ENCODE peak calls at places on chromosomes 12 and 14, in nine cellular contexts. One of them, this sample, is unnamed. For H3K4me1, the result is how much of the 10 kb centered on the place peaks cover.

GRCh38 chr14:80304125-80304766 is 92.9 kb upstream of the DIO2 start:
- DNase-seq in cardiac muscle cell: no peak
- DNase-seq in left lung: no peak
- DNase-seq in tibial artery: no peak
- DNase-seq in tibial nerve: peak
- DNase-seq in psoas muscle: no peak
- DNase-seq in CD8-positive, alpha-beta T cell: no peak
- DNase-seq in stomach: no peak
- DNase-seq in heart left ventricle: no peak
- DNase-seq in this sample: no peak

GRCh38 chr12:42094277-42094676 is 50.4 kb downstream of the GXYLT1 start:
- DNase-seq in cardiac muscle cell: no peak
- DNase-seq in left lung: no peak
- DNase-seq in tibial artery: no peak
- DNase-seq in tibial nerve: no peak
- DNase-seq in psoas muscle: no peak
- DNase-seq in CD8-positive, alpha-beta T cell: no peak
- DNase-seq in stomach: no peak
- DNase-seq in heart left ventricle: no peak
- DNase-seq in this sample: no peak

GRCh38 chr14:102655154-102655553 is 62.7 kb downstream of the RCOR1 start:
- DNase-seq in cardiac muscle cell: no peak
- DNase-seq in left lung: no peak
- DNase-seq in tibial artery: no peak
- DNase-seq in tibial nerve: no peak
- DNase-seq in psoas muscle: no peak
- DNase-seq in CD8-positive, alpha-beta T cell: no peak
- DNase-seq in stomach: no peak
- DNase-seq in heart left ventricle: no peak
- DNase-seq in this sample: no peak

GRCh38 chr12:48356041-48356768 is 5.5 kb upstream of the ZNF641 start:
- DNase-seq in cardiac muscle cell: no peak
- DNase-seq in left lung: no peak
- DNase-seq in tibial artery: no peak
- DNase-seq in tibial nerve: no peak
- DNase-seq in psoas muscle: no peak
- DNase-seq in CD8-positive, alpha-beta T cell: no peak
- DNase-seq in stomach: no peak
- DNase-seq in heart left ventricle: no peak
- DNase-seq in this sample: no peak

GRCh38 chr14:80584638-80585505 is 356.7 kb downstream of the CEP128 start:
- DNase-seq in cardiac muscle cell: peak
- DNase-seq in left lung: no peak
- DNase-seq in tibial artery: no peak
- DNase-seq in tibial nerve: no peak
- DNase-seq in psoas muscle: no peak
- DNase-seq in CD8-positive, alpha-beta T cell: no peak
- DNase-seq in stomach: no peak
- DNase-seq in heart left ventricle: no peak
- DNase-seq in this sample: no peak

GRCh38 chr14:75188520-75189267 is 12.3 kb upstream of the TMED10 start:
- DNase-seq in cardiac muscle cell: no peak
- DNase-seq in left lung: peak
- DNase-seq in tibial artery: peak
- DNase-seq in tibial nerve: peak
- DNase-seq in psoas muscle: no peak
- DNase-seq in CD8-positive, alpha-beta T cell: no peak
- DNase-seq in stomach: no peak
- DNase-seq in heart left ventricle: no peak
- DNase-seq in this sample: no peak

GRCh38 chr12:70367268-70368141 is 1.4 kb downstream of the KCNMB4 start:
- DNase-seq in cardiac muscle cell: peak
- DNase-seq in left lung: no peak
- DNase-seq in tibial artery: no peak
- DNase-seq in tibial nerve: no peak
- DNase-seq in psoas muscle: no peak
- DNase-seq in CD8-positive, alpha-beta T cell: no peak
- DNase-seq in stomach: no peak
- DNase-seq in heart left ventricle: no peak
- DNase-seq in this sample: no peak

GRCh38 chr12:126950266-126950665 is 1316.7 kb upstream of the TMEM132C start:
- DNase-seq in cardiac muscle cell: no peak
- DNase-seq in left lung: no peak
- DNase-seq in tibial artery: no peak
- DNase-seq in tibial nerve: no peak
- DNase-seq in psoas muscle: no peak
- DNase-seq in CD8-positive, alpha-beta T cell: no peak
- DNase-seq in stomach: no peak
- DNase-seq in heart left ventricle: no peak
- DNase-seq in this sample: no peak

GRCh38 chr14:77641207-77641533 is 24.7 kb upstream of the SPTLC2 start:
- DNase-seq in cardiac muscle cell: no peak
- DNase-seq in left lung: no peak
- DNase-seq in tibial artery: no peak
- DNase-seq in tibial nerve: no peak
- DNase-seq in psoas muscle: no peak
- DNase-seq in CD8-positive, alpha-beta T cell: no peak
- DNase-seq in stomach: no peak
- DNase-seq in heart left ventricle: no peak
- DNase-seq in this sample: no peak

GRCh38 chr12:116370886-116371580 is 93.5 kb upstream of the MED13L start:
- DNase-seq in cardiac muscle cell: no peak
- DNase-seq in left lung: no peak
- DNase-seq in tibial artery: no peak
- DNase-seq in tibial nerve: no peak
- DNase-seq in psoas muscle: no peak
- DNase-seq in CD8-positive, alpha-beta T cell: no peak
- DNase-seq in stomach: no peak
- DNase-seq in heart left ventricle: no peak
- DNase-seq in this sample: peak

DNA sequence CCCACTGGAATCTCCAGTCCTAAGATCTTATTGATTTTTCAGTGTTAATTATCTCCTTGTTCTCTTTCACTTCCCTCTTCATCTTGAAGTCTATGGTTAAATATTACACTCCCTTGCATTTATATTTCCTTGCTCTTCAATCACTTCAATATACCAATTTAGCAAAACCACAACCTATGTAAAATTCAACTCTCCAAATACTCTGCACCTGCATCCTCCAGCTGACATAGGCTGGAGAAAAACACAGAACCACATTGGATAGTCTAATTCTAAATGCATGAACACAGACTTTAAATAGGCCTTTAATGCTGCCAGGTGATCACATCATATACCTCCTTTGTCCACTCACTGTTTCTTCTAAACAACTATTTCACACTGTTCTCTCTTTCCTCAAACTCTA is 253.8 kb upstream of the GARIN6 start:
- DNase-seq in cardiac muscle cell: no peak
- DNase-seq in left lung: no peak
- DNase-seq in tibial artery: no peak
- DNase-seq in tibial nerve: no peak
- DNase-seq in psoas muscle: no peak
- DNase-seq in CD8-positive, alpha-beta T cell: no peak
- DNase-seq in stomach: no peak
- DNase-seq in heart left ventricle: no peak
- DNase-seq in this sample: no peak
- H3K4me1 ChIP-seq in cardiac muscle cell: under half
- H3K4me1 ChIP-seq in left lung: under half
- H3K4me1 ChIP-seq in tibial artery: under half
- H3K4me1 ChIP-seq in tibial nerve: under half
- H3K4me1 ChIP-seq in psoas muscle: under half
- H3K4me1 ChIP-seq in CD8-positive, alpha-beta T cell: under half
- H3K4me1 ChIP-seq in stomach: under half
- H3K4me1 ChIP-seq in heart left ventricle: under half
- H3K4me1 ChIP-seq in this sample: under half

GRCh38 chr14:23240661-23241060 is 2.9 kb downstream of the RNF212B start:
- DNase-seq in cardiac muscle cell: no peak
- DNase-seq in left lung: no peak
- DNase-seq in tibial artery: no peak
- DNase-seq in tibial nerve: no peak
- DNase-seq in psoas muscle: no peak
- DNase-seq in CD8-positive, alpha-beta T cell: no peak
- DNase-seq in stomach: no peak
- DNase-seq in heart left ventricle: no peak
- DNase-seq in this sample: no peak

GRCh38 chr14:23242076-23242475 is 4.3 kb downstream of the RNF212B start:
- DNase-seq in cardiac muscle cell: no peak
- DNase-seq in left lung: no peak
- DNase-seq in tibial artery: no peak
- DNase-seq in tibial nerve: no peak
- DNase-seq in psoas muscle: no peak
- DNase-seq in CD8-positive, alpha-beta T cell: no peak
- DNase-seq in stomach: no peak
- DNase-seq in heart left ventricle: no peak
- DNase-seq in this sample: no peak

DNA sequence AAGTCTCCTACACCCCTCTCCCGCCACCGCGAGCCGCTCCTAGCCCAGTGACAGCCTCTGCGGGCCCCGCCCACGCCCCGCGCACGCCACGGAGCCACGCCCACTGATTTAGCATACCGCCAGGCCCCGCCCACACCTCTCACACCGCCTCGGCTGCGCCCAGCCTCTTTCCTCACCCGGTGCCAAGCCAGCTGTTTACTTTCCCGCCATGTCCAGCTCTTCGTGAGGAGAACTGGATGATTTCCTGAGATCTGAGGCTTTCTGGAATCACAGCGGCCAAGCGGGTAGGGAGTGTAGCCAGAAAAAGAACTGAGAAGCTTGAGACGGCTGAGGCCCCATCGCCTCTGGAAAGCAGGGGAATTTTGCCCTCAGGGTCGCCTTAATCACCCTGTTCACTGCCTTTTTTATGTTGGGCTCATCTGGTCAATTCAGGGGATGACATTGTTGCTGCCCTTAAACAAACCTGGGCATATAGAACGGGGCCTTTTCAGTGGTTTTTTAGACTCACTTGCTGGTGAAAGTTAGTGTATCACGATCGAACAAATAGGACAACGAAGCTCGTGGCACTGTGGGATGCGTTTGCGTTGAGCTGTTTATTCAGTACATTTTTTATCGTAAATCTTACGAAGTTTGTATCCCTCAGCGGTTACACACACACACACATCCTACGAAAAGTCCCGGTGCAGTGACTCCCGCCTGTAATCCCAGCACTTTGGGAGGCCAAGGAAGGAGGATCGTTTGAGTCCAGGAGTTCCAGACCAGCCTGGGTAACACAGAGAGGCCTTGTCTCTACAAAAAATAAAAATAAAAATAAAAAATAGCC is at the start of gene RNF212B:
- DNase-seq in cardiac muscle cell: peak
- DNase-seq in left lung: peak
- DNase-seq in tibial artery: peak
- DNase-seq in tibial nerve: peak
- DNase-seq in psoas muscle: peak
- DNase-seq in CD8-positive, alpha-beta T cell: peak
- DNase-seq in stomach: peak
- DNase-seq in heart left ventricle: peak
- DNase-seq in this sample: peak
- TF ChIP-seq CTCF in cardiac muscle cell: no peak
- TF ChIP-seq CTCF in left lung: no peak
- TF ChIP-seq CTCF in tibial artery: no peak
- TF ChIP-seq CTCF in tibial nerve: no peak
- TF ChIP-seq CTCF in psoas muscle: no peak
- TF ChIP-seq CTCF in CD8-positive, alpha-beta T cell: no peak
- TF ChIP-seq CTCF in stomach: no peak
- TF ChIP-seq CTCF in heart left ventricle: no peak
- TF ChIP-seq CTCF in this sample: no peak

DNA sequence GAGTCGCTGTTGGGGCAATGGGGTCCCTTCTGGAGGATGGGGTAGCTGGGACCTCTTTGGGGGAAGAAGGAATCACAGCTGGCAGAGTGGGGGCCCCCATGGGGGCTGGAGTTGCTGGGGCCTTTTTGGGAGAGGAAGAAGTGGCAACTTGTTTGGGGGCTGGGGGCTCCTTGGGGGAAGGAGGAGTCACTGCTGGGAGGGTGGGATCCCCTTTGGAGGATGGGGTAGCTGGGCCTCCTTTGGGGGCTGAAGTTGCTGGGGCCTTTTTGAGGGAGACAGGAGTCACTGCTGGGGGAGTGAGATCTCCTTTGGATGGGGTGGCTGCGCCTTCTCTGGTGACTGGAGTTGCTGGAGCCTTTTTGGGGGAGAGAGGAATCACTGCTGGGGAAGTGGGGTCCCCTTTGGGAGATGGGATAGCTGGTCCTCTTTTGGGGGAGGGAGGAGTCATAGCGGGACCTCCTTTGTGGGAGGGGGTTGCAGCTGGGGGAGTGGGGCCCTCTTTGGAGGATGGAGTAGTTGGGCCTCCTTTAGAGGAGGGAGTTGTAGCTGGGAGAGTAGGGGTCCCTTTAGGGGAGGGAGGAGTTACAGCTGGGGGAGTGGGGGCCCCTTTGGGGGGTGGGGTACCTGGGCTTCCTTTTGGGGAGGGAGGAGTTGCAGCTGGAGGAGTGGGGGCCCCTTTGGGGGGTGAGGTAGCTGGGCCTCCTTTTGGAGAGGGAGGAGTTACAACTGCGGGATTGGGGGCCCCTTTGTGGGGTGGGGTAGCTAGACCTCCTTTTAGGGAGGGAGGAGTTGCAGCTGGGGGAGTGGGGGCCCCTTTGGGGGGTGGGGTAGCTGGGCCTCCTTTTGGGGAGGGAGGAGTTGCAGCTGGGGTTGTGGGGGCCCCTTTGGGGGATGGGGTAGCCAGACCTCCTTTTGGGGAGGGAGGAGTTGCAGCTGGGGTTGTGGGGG is 7.9 kb downstream of the NACA start:
- DNase-seq in cardiac muscle cell: no peak
- DNase-seq in left lung: no peak
- DNase-seq in tibial artery: no peak
- DNase-seq in tibial nerve: no peak
- DNase-seq in psoas muscle: no peak
- DNase-seq in CD8-positive, alpha-beta T cell: no peak
- DNase-seq in stomach: no peak
- DNase-seq in heart left ventricle: no peak
- DNase-seq in this sample: no peak
- H3K27ac ChIP-seq in cardiac muscle cell: peak
- H3K27ac ChIP-seq in left lung: no peak
- H3K27ac ChIP-seq in tibial artery: no peak
- H3K27ac ChIP-seq in tibial nerve: no peak
- H3K27ac ChIP-seq in psoas muscle: peak
- H3K27ac ChIP-seq in CD8-positive, alpha-beta T cell: no peak
- H3K27ac ChIP-seq in stomach: no peak
- H3K27ac ChIP-seq in heart left ventricle: no peak
- H3K27ac ChIP-seq in this sample: no peak

GRCh38 chr12:91055976-91056375 is 1.8 kb downstream of the KERA start:
- DNase-seq in cardiac muscle cell: no peak
- DNase-seq in left lung: no peak
- DNase-seq in tibial artery: no peak
- DNase-seq in tibial nerve: no peak
- DNase-seq in psoas muscle: no peak
- DNase-seq in CD8-positive, alpha-beta T cell: no peak
- DNase-seq in stomach: no peak
- DNase-seq in heart left ventricle: no peak
- DNase-seq in this sample: no peak
- H3K4me1 ChIP-seq in cardiac muscle cell: under half
- H3K4me1 ChIP-seq in left lung: under half
- H3K4me1 ChIP-seq in tibial artery: under half
- H3K4me1 ChIP-seq in tibial nerve: under half
- H3K4me1 ChIP-seq in psoas muscle: under half
- H3K4me1 ChIP-seq in CD8-positive, alpha-beta T cell: under half
- H3K4me1 ChIP-seq in stomach: under half
- H3K4me1 ChIP-seq in heart left ventricle: under half
- H3K4me1 ChIP-seq in this sample: under half

GRCh38 chr12:100651108-100651507 is 77.6 kb downstream of the GAS2L3 start:
- DNase-seq in cardiac muscle cell: no peak
- DNase-seq in left lung: no peak
- DNase-seq in tibial artery: no peak
- DNase-seq in tibial nerve: no peak
- DNase-seq in psoas muscle: no peak
- DNase-seq in CD8-positive, alpha-beta T cell: no peak
- DNase-seq in stomach: no peak
- DNase-seq in heart left ventricle: no peak
- DNase-seq in this sample: no peak
- TF ChIP-seq CTCF in cardiac muscle cell: peak
- TF ChIP-seq CTCF in left lung: no peak
- TF ChIP-seq CTCF in tibial artery: no peak
- TF ChIP-seq CTCF in tibial nerve: no peak
- TF ChIP-seq CTCF in psoas muscle: no peak
- TF ChIP-seq CTCF in CD8-positive, alpha-beta T cell: no peak
- TF ChIP-seq CTCF in stomach: no peak
- TF ChIP-seq CTCF in heart left ventricle: no peak
- TF ChIP-seq CTCF in this sample: no peak

This sample was measured in right lobe of liver.